ENCODE peak calls at places on chromosomes 5 and 9, in six cellular contexts. G is fibroblast of mammary gland; X is heart left ventricle; J is CD4-positive, alpha-beta T cell; T is CD8-positive, alpha-beta T cell; V is choroid plexus epithelial cell. Y is an unnamed sample.

GRCh38 chr9:35749515-35750255 is 598 bp downstream of the RGP1 start:
- DNase-seq in T (peak; percentile 58), V (no peak), G (no peak), X (no peak), J (peak; percentile 32), Y (peak; percentile 90)

GRCh38 chr9:69122086-69122390 is 52.0 kb upstream of the TJP2 start:
- DNase-seq in J (peak; percentile 36), T (peak; percentile 32), X (peak; percentile 78), G (peak; percentile 49), V (peak; percentile 73), Y (peak; percentile 84)

GRCh38 chr5:83927140-83927733 is 206.6 kb upstream of the HAPLN1 start:
- DNase-seq in X (no peak), J (no peak), V (peak; percentile 80), T (peak; percentile 20), G (peak; percentile 60), Y (no peak)

GRCh38 chr5:116763987-116764866 is 189.6 kb upstream of the SEMA6A start:
- DNase-seq in G (no peak), X (no peak), J (no peak), V (peak; percentile 64), T (no peak), Y (no peak)

GRCh38 chr5:108129129-108129528 is 252.8 kb downstream of the FBXL17 start:
- DNase-seq in V (no peak), X (no peak), T (no peak), J (no peak), G (no peak), Y (no peak)

GRCh38 chr9:89410709-89411111 is 87.2 kb downstream of the SEMA4D start:
- DNase-seq in X (no peak), V (no peak), T (no peak), G (peak; percentile 10), J (no peak), Y (no peak)

GRCh38 chr5:168820776-168821302 is 241.7 kb upstream of the PANK3 start:
- DNase-seq in T (no peak), V (no peak), J (no peak), X (no peak), G (no peak), Y (no peak)

GRCh38 chr5:119706049-119706448 is 76.7 kb downstream of the FAM170A start:
- DNase-seq in T (no peak), G (no peak), X (no peak), V (no peak), J (no peak), Y (no peak)

GRCh38 chr9:79617395-79617794 is 45.6 kb downstream of the TLE4 start:
- DNase-seq in G (peak; percentile 76), T (no peak), X (no peak), V (peak; percentile 77), J (no peak), Y (no peak)

GRCh38 chr9:128972956-128973355 is 25.5 kb downstream of the NUP188 start:
- DNase-seq in V (peak; percentile 75), X (no peak), G (peak; percentile 77), T (no peak), J (no peak), Y (no peak)

GRCh38 chr5:136701191-136701590 is 335.8 kb upstream of the TRPC7 start:
- DNase-seq in G (no peak), V (no peak), X (no peak), J (no peak), T (no peak), Y (no peak)

GRCh38 chr5:134581241-134581981 is 51.2 kb downstream of the SAR1B start:
- DNase-seq in X (no peak), J (no peak), G (no peak), T (no peak), V (no peak), Y (no peak)
- TF ChIP-seq CTCF in X (peak; percentile 13), J (no peak), G (no peak), T (no peak), V (no peak), Y (no peak)

DNA sequence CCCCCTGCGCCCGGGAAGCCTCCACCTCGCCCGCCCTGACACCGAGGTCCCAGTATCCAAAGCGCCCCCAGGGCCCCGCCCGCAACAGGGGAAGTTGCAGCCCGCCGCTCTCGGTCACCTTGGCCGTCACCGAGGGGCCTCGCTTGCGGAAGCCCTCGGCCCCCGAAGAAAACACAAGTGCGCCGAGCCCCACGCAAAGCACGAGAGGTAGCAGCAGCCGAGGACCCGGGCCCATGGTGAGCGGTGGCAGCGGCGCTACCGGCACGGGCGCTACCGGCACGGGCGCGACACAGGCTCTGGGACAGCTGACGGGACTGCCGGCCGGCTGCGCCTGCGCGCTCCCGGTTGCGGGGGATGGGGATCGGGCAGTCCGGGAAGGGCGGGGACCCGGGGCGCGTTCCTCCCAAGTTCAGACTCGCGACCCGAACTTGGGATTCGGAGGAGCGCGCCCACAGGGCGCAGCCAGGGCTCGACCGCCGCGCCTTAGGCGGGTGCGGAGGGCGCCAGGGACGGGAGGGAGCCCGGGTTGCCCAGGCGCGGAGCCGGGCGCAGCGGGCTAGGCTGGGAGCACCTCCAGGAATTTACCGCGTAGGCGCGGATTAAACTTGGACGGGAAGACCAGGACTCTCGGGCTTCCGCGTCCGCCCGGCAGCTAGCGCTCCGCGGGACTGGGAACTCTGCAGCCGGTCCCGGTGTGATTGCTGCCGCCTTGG is at the start of gene PPIC:
- DNase-seq in T (no peak), G (peak; percentile 77), V (peak; percentile 59), X (peak; percentile 93), J (no peak), Y (peak; percentile 81)
- TF ChIP-seq CTCF in T (no peak), G (no peak), V (no peak), X (peak; percentile 10), J (no peak), Y (no peak)

GRCh38 chr5:2582106-2582505 is 169.4 kb downstream of the IRX2 start:
- DNase-seq in X (no peak), T (no peak), J (no peak), V (no peak), G (no peak), Y (no peak)

GRCh38 chr5:2582507-2582906 is 169.0 kb downstream of the IRX2 start:
- DNase-seq in V (no peak), J (no peak), X (no peak), G (no peak), T (no peak), Y (no peak)

GRCh38 chr5:2579126-2579525 is 172.4 kb downstream of the IRX2 start:
- DNase-seq in T (no peak), V (no peak), X (no peak), G (no peak), J (no peak), Y (no peak)

GRCh38 chr5:2584579-2584978 is 166.9 kb downstream of the IRX2 start:
- DNase-seq in G (no peak), T (no peak), V (no peak), J (no peak), X (no peak), Y (no peak)

DNA sequence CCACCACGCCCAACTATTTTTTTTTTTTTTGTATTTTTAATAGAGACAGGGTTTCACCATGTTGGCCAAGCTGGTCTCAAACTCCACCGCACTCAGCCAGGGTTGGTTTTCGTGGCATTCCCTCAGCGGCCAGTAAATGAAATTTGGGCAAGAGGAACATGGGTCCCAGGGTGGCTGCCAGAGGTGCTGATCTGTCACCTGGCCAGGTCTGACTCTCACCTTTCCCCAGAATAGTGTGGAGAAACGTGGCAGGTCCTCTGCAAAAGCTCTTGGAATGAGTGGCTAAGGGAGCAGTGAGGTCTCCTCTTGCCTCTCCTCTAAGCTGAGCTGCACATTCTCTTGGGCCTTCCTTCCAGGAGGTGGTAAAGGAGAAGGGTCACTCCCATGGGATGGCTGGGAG is 170.1 kb downstream of the IRX2 start:
- DNase-seq in V (no peak), X (no peak), G (no peak), J (no peak), T (no peak), Y (no peak)
- TF ChIP-seq CTCF in V (no peak), X (no peak), G (no peak), J (no peak), T (no peak), Y (no peak)

DNA sequence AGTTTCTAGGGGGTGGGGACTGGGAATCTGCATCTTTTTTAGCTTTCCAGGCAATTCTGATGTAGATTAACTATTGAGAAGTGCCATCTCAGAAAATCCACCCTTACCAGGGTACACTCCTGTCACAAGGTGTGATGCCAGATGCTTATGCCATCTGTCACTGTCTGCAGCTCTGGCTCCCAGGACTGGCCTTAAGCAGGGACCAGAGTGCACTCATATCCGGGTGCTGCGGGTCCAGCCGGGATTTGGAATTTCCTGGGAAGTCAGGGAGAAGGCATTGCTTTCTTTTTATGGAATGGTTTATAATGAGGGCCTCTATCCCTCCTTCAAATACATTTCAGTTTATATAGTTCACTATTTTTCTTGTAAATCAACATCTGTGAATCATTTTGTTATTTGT is 92.6 kb downstream of the TMEM174 start:
- DNase-seq in T (no peak), X (no peak), V (no peak), G (no peak), J (no peak), Y (no peak)
- TF ChIP-seq CTCF in T (no peak), X (no peak), V (no peak), G (no peak), J (no peak), Y (no peak)

GRCh38 chr5:1229822-1230221 is 4.6 kb downstream of the SLC6A18 start:
- DNase-seq in G (no peak), X (no peak), V (no peak), T (no peak), J (no peak), Y (no peak)

GRCh38 chr5:1230551-1230950 is 5.4 kb downstream of the SLC6A18 start:
- DNase-seq in X (no peak), G (no peak), V (no peak), T (no peak), J (no peak), Y (no peak)

GRCh38 chr5:1235379-1235778 is 10.2 kb downstream of the SLC6A18 start:
- DNase-seq in T (no peak), G (no peak), V (no peak), J (no peak), X (no peak), Y (no peak)

GRCh38 chr5:1231354-1231905 is 6.2 kb downstream of the SLC6A18 start:
- DNase-seq in V (no peak), X (no peak), T (no peak), J (no peak), G (no peak), Y (no peak)

DNA sequence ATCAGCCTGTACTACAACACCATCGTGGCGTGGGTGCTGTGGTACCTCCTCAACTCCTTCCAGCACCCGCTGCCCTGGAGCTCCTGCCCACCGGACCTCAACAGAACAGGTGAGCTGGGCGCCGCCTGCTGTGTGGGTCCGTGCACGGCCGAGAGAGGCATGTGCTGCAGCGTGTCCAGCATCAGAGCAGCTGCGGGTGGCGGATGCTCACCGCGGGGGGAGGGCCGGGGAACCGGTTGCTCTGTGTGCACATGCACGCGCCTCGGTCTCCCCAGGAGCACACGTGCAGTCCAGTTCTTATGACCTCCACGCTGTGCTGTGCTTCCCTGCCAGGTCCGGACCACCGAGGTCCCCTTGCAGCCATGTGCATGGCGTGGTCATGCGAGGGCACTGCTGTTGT is 7.6 kb downstream of the SLC6A18 start:
- DNase-seq in G (no peak), V (no peak), T (no peak), X (no peak), J (no peak), Y (no peak)
- TF ChIP-seq CTCF in G (no peak), V (no peak), T (no peak), X (no peak), J (no peak), Y (no peak)

GRCh38 chr5:9313751-9314150 is 232.1 kb downstream of the SEMA5A start:
- DNase-seq in G (no peak), X (no peak), J (no peak), T (no peak), V (no peak), Y (no peak)
- TF ChIP-seq CTCF in G (no peak), X (no peak), J (no peak), T (no peak), V (no peak), Y (no peak)